ENCODE peak calls at places on chromosomes 5 and 9, in ten cellular contexts. L is OCI-LY7, O is lower leg skin, E is HL-60, Z is sigmoid colon, W is A549, M is left ventricle myocardium inferior, I is lower lobe of right lung, B is SK-N-SH, G is brain microvascular endothelial cell. T is an unnamed sample.

GRCh38 chr5:129361441-129362025 is 98.6 kb upstream of the ADAMTS19 start:
- DNase-seq in L (peak), O (no peak), E (no peak), Z (no peak), W (peak), M (no peak), I (no peak), B (no peak), G (no peak), T (no peak)

GRCh38 chr9:91029621-91030361 is 228.2 kb downstream of the SYK start:
- DNase-seq in L (no peak), O (no peak), E (no peak), Z (no peak), W (no peak), M (no peak), I (no peak), B (no peak), G (peak), T (no peak)

GRCh38 chr5:73638344-73639095 is 12.5 kb downstream of the ARHGEF28 start:
- DNase-seq in L (no peak), O (no peak), E (no peak), Z (no peak), W (peak), M (no peak), I (no peak), B (no peak), G (peak), T (no peak)

GRCh38 chr9:14277202-14277601 is 36.7 kb downstream of the NFIB start:
- DNase-seq in L (no peak), O (peak), E (no peak), Z (no peak), W (peak), M (peak), I (no peak), B (no peak), G (peak), T (peak)

GRCh38 chr5:7261049-7261448 is 134.9 kb upstream of the ADCY2 start:
- DNase-seq in L (peak), O (no peak), E (peak), Z (no peak), W (peak), M (no peak), I (no peak), B (peak), G (no peak), T (no peak)

GRCh38 chr9:112334319-112334828 is 955 bp upstream of the PTBP3 start:
- DNase-seq in L (peak), O (no peak), E (peak), Z (no peak), W (peak), M (no peak), I (no peak), B (no peak), G (no peak), T (no peak)

GRCh38 chr5:40486437-40487270 is 193.1 kb upstream of the PTGER4 start:
- DNase-seq in L (peak), O (peak), E (peak), Z (no peak), W (no peak), M (no peak), I (peak), B (no peak), G (no peak), T (no peak)

GRCh38 chr9:98520221-98520920 is 188.4 kb downstream of the GABBR2 start:
- DNase-seq in L (no peak), O (no peak), E (no peak), Z (no peak), W (no peak), M (no peak), I (no peak), B (no peak), G (no peak), T (no peak)

GRCh38 chr5:115079934-115080623 is 89.6 kb downstream of the TRIM36 start:
- DNase-seq in L (no peak), O (no peak), E (no peak), Z (no peak), W (no peak), M (no peak), I (no peak), B (no peak), G (peak), T (no peak)

GRCh38 chr5:107594253-107595045 is 76.3 kb downstream of the EFNA5 start:
- DNase-seq in L (no peak), O (peak), E (no peak), Z (no peak), W (no peak), M (no peak), I (no peak), B (no peak), G (no peak), T (no peak)

GRCh38 chr5:132257131-132258101 is at the start of gene PDLIM4:
- DNase-seq in L (no peak), O (no peak), E (no peak), Z (peak), W (no peak), M (no peak), I (no peak), B (peak), G (peak), T (peak)

GRCh38 chr5:32282633-32283032 is 30.1 kb downstream of the MTMR12 start:
- DNase-seq in L (no peak), O (no peak), E (no peak), Z (no peak), W (no peak), M (no peak), I (no peak), B (no peak), G (no peak), T (no peak)

GRCh38 chr5:135452366-135453030 is 347 bp upstream of the TIFAB start:
- DNase-seq in L (no peak), O (no peak), E (peak), Z (peak), W (no peak), M (no peak), I (no peak), B (no peak), G (no peak), T (peak)

GRCh38 chr5:41835625-41836024 is 34.6 kb downstream of the OXCT1 start:
- DNase-seq in L (no peak), O (peak), E (no peak), Z (peak), W (peak), M (peak), I (no peak), B (peak), G (peak), T (peak)

GRCh38 chr9:122151267-122151828 is 8.2 kb downstream of the NDUFA8 start:
- DNase-seq in L (no peak), O (no peak), E (no peak), Z (no peak), W (no peak), M (no peak), I (no peak), B (no peak), G (no peak), T (no peak)

GRCh38 chr5:115317750-115318149 is 21.3 kb upstream of the CCDC112 start:
- DNase-seq in L (no peak), O (no peak), E (no peak), Z (no peak), W (no peak), M (no peak), I (no peak), B (no peak), G (no peak), T (no peak)

GRCh38 chr9:33946779-33947535 is 101.7 kb downstream of the UBAP2 start:
- DNase-seq in L (no peak), O (no peak), E (no peak), Z (no peak), W (peak), M (no peak), I (no peak), B (no peak), G (peak), T (no peak)

GRCh38 chr9:30775236-30775635 is 1609.2 kb upstream of the ACO1 start:
- DNase-seq in L (no peak), O (no peak), E (no peak), Z (no peak), W (no peak), M (no peak), I (no peak), B (no peak), G (no peak), T (no peak)

GRCh38 chr5:72633649-72634048 is 126.4 kb upstream of the ZNF366 start:
- DNase-seq in L (no peak), O (no peak), E (no peak), Z (no peak), W (no peak), M (no peak), I (no peak), B (no peak), G (peak), T (no peak)

GRCh38 chr5:127447822-127448221 is 69.6 kb upstream of the PRRC1 start:
- DNase-seq in L (no peak), O (no peak), E (no peak), Z (no peak), W (no peak), M (no peak), I (no peak), B (no peak), G (peak), T (no peak)

GRCh38 chr5:153222956-153223355 is 267.5 kb upstream of the GRIA1 start:
- DNase-seq in L (no peak), O (no peak), E (no peak), Z (no peak), W (no peak), M (no peak), I (no peak), B (no peak), G (peak), T (no peak)

GRCh38 chr5:34599471-34600117 is 56.5 kb upstream of the RAI14 start:
- DNase-seq in L (no peak), O (no peak), E (no peak), Z (no peak), W (peak), M (no peak), I (no peak), B (no peak), G (peak), T (no peak)

GRCh38 chr5:1176473-1177391 is 24.7 kb upstream of the SLC6A19 start:
- DNase-seq in L (no peak), O (no peak), E (no peak), Z (no peak), W (no peak), M (peak), I (peak), B (peak), G (no peak), T (peak)

GRCh38 chr9:129458155-129458661 is 162.7 kb downstream of the C9orf50 start:
- DNase-seq in L (no peak), O (no peak), E (peak), Z (peak), W (no peak), M (no peak), I (peak), B (no peak), G (peak), T (no peak)

GRCh38 chr5:34804398-34804797 is 34.6 kb upstream of the TTC23L start:
- DNase-seq in L (no peak), O (no peak), E (no peak), Z (no peak), W (no peak), M (no peak), I (no peak), B (no peak), G (no peak), T (no peak)

GRCh38 chr5:125409101-125409495 is 662.7 kb upstream of the ZNF608 start:
- DNase-seq in L (no peak), O (no peak), E (no peak), Z (no peak), W (peak), M (no peak), I (no peak), B (no peak), G (peak), T (no peak)

GRCh38 chr5:125409496-125410351 is 663.3 kb upstream of the ZNF608 start:
- DNase-seq in L (no peak), O (no peak), E (no peak), Z (no peak), W (no peak), M (no peak), I (no peak), B (no peak), G (no peak), T (peak)

GRCh38 chr5:125412051-125412560 is 665.7 kb upstream of the ZNF608 start:
- DNase-seq in L (peak), O (no peak), E (no peak), Z (peak), W (no peak), M (no peak), I (no peak), B (no peak), G (peak), T (peak)

GRCh38 chr5:125411163-125412050 is 665.0 kb upstream of the ZNF608 start:
- DNase-seq in L (peak), O (no peak), E (no peak), Z (peak), W (no peak), M (no peak), I (no peak), B (no peak), G (peak), T (peak)

GRCh38 chr5:125410501-125411162 is 664.2 kb upstream of the ZNF608 start:
- DNase-seq in L (no peak), O (no peak), E (no peak), Z (no peak), W (no peak), M (no peak), I (no peak), B (peak), G (peak), T (peak)
- H3K4me3 ChIP-seq in L (no peak), O (no peak), E (no peak), Z (no peak), W (no peak), M (peak), I (no peak), B (no peak), G (no peak), T (peak)

GRCh38 chr5:150399158-150400019 is 13.3 kb downstream of the CD74 start:
- DNase-seq in L (no peak), O (no peak), E (no peak), Z (no peak), W (no peak), M (no peak), I (peak), B (no peak), G (no peak), T (no peak)
- TF ChIP-seq CTCF in L (no peak), O (no peak), E (no peak), Z (no peak), W (no peak), M (no peak), I (no peak), B (no peak), G (no peak), T (no peak)

GRCh38 chr9:88953401-88954029 is 37.8 kb upstream of the S1PR3 start:
- DNase-seq in L (no peak), O (no peak), E (no peak), Z (no peak), W (no peak), M (no peak), I (no peak), B (no peak), G (peak), T (no peak)

GRCh38 chr9:88952086-88952615 is 39.1 kb upstream of the S1PR3 start:
- DNase-seq in L (no peak), O (no peak), E (no peak), Z (no peak), W (no peak), M (no peak), I (no peak), B (no peak), G (no peak), T (no peak)

GRCh38 chr9:88951143-88951542 is 40.1 kb upstream of the S1PR3 start:
- DNase-seq in L (no peak), O (no peak), E (no peak), Z (no peak), W (no peak), M (no peak), I (no peak), B (no peak), G (no peak), T (no peak)

GRCh38 chr9:88952976-88953375 is 38.3 kb upstream of the S1PR3 start:
- DNase-seq in L (no peak), O (no peak), E (no peak), Z (no peak), W (no peak), M (no peak), I (no peak), B (no peak), G (no peak), T (no peak)

DNA sequence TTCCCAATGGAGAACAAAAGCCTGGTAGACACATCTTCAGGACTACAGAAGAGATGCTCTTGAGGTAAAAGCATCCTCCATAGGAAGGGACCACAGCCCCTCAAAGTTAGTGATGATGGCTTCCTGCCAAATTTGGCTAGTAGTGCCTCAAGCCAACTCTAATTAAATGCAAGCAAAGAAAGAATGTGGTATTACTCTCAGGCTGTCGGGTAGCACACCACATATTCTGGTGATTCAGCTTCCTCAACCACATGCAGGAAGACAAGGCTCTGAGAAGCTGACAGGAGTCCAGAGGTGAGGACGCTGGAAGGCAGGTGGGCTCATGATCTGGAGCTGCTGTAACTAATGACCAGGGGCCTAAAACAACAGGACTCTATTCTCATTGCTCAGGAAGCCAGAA is 37.2 kb upstream of the S1PR3 start:
- DNase-seq in L (no peak), O (no peak), E (no peak), Z (no peak), W (no peak), M (no peak), I (no peak), B (no peak), G (peak), T (no peak)
- H3K4me3 ChIP-seq in L (no peak), O (no peak), E (no peak), Z (no peak), W (no peak), M (no peak), I (no peak), B (no peak), G (no peak), T (no peak)

GRCh38 chr5:149935431-149935901 is 9.1 kb downstream of the PDE6A start:
- DNase-seq in L (no peak), O (peak), E (no peak), Z (no peak), W (no peak), M (no peak), I (no peak), B (no peak), G (no peak), T (no peak)

GRCh38 chr5:149930060-149930753 is 14.4 kb downstream of the PDE6A start:
- DNase-seq in L (no peak), O (no peak), E (no peak), Z (no peak), W (no peak), M (no peak), I (no peak), B (peak), G (no peak), T (no peak)

GRCh38 chr5:149930754-149931574 is 13.6 kb downstream of the PDE6A start:
- DNase-seq in L (no peak), O (no peak), E (no peak), Z (no peak), W (no peak), M (no peak), I (no peak), B (no peak), G (no peak), T (no peak)

GRCh38 chr5:149931992-149932436 is 12.6 kb downstream of the PDE6A start:
- DNase-seq in L (no peak), O (no peak), E (no peak), Z (no peak), W (no peak), M (no peak), I (no peak), B (peak), G (no peak), T (no peak)

DNA sequence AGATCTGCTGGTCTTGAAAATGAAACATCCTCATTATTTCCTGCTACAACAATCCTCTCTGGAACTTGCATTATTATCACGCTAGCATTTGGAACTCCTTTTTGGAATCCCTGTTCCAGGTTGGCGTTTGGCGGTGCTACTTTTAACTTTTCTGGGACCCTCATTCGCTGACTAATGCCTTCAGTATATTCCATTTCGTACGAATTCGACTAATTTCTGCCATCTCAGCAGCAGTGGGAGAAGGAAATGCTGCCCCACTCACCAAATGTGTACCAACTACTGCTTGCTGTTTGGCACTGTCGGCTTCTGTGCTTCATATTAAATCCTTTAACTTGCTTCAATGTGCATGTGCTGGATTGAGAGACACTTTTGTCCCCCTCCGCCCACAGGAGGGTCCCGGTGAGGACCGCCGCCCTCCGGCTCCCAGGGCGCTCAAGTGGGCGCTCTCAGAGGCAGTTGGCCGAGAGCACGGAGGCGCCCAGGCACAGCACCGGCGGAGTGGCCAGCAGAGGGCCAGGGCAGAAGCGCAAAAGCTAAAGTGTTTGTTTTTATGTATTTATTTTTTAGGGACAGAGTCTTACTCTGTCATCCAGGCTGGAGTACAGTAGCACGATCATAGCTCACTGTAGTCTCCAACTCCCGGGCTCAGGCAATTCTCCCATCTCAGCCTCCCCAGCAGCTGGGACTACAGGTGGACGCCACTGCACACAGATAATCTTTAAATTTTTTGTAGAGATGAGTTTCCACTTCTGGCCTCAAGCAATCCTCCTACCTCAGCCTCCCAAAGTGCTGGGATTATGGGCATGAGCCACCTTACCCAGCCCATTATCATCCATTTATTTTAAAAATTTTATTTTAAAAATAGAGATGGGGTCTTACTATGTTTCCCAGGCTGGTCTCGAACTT is 11.9 kb downstream of the PDE6A start:
- DNase-seq in L (no peak), O (no peak), E (no peak), Z (no peak), W (peak), M (no peak), I (no peak), B (peak), G (no peak), T (peak)
- TF ChIP-seq CTCF in L (no peak), O (no peak), E (no peak), Z (no peak), W (peak), M (peak), I (peak), B (peak), G (peak), T (peak)

DNA sequence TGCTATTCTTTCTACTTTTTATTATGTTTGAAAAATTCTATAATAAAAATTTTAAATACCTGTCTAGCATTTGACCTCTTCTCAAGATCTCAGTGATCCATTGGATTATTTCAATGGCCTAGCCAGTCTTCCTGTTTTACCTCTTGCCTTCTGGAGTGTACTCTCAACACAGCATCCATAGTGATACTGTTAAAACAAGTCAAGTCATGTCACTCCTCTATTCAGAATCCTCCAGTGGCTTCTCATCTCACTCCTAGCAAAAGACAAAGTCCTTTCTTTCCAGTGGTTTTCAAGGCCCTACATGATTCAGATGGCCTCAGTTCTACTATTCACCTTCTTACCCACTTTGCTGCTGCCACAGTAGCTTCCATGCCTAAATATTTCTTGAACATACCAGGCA is 1.8 kb downstream of the MARVELD2 start:
- DNase-seq in L (no peak), O (no peak), E (no peak), Z (no peak), W (no peak), M (no peak), I (no peak), B (no peak), G (no peak), T (no peak)
- H3K4me3 ChIP-seq in L (no peak), O (no peak), E (no peak), Z (no peak), W (no peak), M (no peak), I (peak), B (no peak), G (no peak), T (no peak)

T was measured in BE2C.